ENCODE peak calls at places on chromosomes 4 and X, in seven cellular contexts. One of them, this sample, is unnamed.

GRCh38 chr4:184255361-184255760 is 37.7 kb upstream of the ENPP6 start:
- DNase-seq in cardiac fibroblast: no peak
- DNase-seq in GM12865: no peak
- DNase-seq in lower lobe of right lung: no peak
- DNase-seq in MCF 10A: no peak
- DNase-seq in IMR-90: no peak
- DNase-seq in lower leg skin: no peak
- DNase-seq in this sample: no peak

GRCh38 chr4:151743128-151743854 is 17.5 kb downstream of the GATB start:
- DNase-seq in lower leg skin: no peak
- DNase-seq in IMR-90: no peak
- DNase-seq in GM12865: peak
- DNase-seq in lower lobe of right lung: no peak
- DNase-seq in MCF 10A: no peak
- DNase-seq in cardiac fibroblast: no peak
- DNase-seq in this sample: no peak

GRCh38 chr4:44738615-44739014 is 12.3 kb upstream of the GNPDA2 start:
- DNase-seq in MCF 10A: peak
- DNase-seq in lower leg skin: no peak
- DNase-seq in GM12865: peak
- DNase-seq in cardiac fibroblast: peak
- DNase-seq in IMR-90: no peak
- DNase-seq in lower lobe of right lung: no peak
- DNase-seq in this sample: no peak

GRCh38 chrX:72041901-72042859 is 89.5 kb downstream of the RTL5 start:
- DNase-seq in lower leg skin: no peak
- DNase-seq in GM12865: no peak
- DNase-seq in IMR-90: peak
- DNase-seq in MCF 10A: no peak
- DNase-seq in cardiac fibroblast: no peak
- DNase-seq in lower lobe of right lung: no peak
- DNase-seq in this sample: no peak

GRCh38 chr4:132540797-132541196 is 608.3 kb upstream of the PCDH10 start:
- DNase-seq in IMR-90: no peak
- DNase-seq in GM12865: no peak
- DNase-seq in MCF 10A: peak
- DNase-seq in cardiac fibroblast: no peak
- DNase-seq in lower leg skin: no peak
- DNase-seq in lower lobe of right lung: no peak
- DNase-seq in this sample: no peak

GRCh38 chr4:87141428-87141827 is 79.0 kb downstream of the KLHL8 start:
- DNase-seq in MCF 10A: no peak
- DNase-seq in lower lobe of right lung: no peak
- DNase-seq in GM12865: no peak
- DNase-seq in cardiac fibroblast: no peak
- DNase-seq in lower leg skin: no peak
- DNase-seq in IMR-90: no peak
- DNase-seq in this sample: no peak

GRCh38 chrX:148979786-148980185 is 479.4 kb downstream of the AFF2 start:
- DNase-seq in lower leg skin: no peak
- DNase-seq in MCF 10A: no peak
- DNase-seq in cardiac fibroblast: no peak
- DNase-seq in IMR-90: no peak
- DNase-seq in GM12865: no peak
- DNase-seq in lower lobe of right lung: no peak
- DNase-seq in this sample: no peak

GRCh38 chr4:72358483-72358882 is 210.5 kb downstream of the ADAMTS3 start:
- DNase-seq in cardiac fibroblast: no peak
- DNase-seq in lower lobe of right lung: no peak
- DNase-seq in lower leg skin: no peak
- DNase-seq in MCF 10A: no peak
- DNase-seq in GM12865: no peak
- DNase-seq in IMR-90: no peak
- DNase-seq in this sample: no peak

GRCh38 chr4:33357121-33357520 is 2637.0 kb downstream of the PCDH7 start:
- DNase-seq in lower lobe of right lung: no peak
- DNase-seq in MCF 10A: peak
- DNase-seq in cardiac fibroblast: no peak
- DNase-seq in IMR-90: no peak
- DNase-seq in lower leg skin: no peak
- DNase-seq in GM12865: no peak
- DNase-seq in this sample: no peak

GRCh38 chr4:152943673-152944072 is 7.5 kb downstream of the FHDC1 start:
- DNase-seq in lower lobe of right lung: no peak
- DNase-seq in lower leg skin: no peak
- DNase-seq in GM12865: no peak
- DNase-seq in IMR-90: peak
- DNase-seq in cardiac fibroblast: peak
- DNase-seq in MCF 10A: no peak
- DNase-seq in this sample: no peak

GRCh38 chr4:85210353-85210752 is 243.9 kb upstream of the WDFY3 start:
- DNase-seq in GM12865: no peak
- DNase-seq in lower lobe of right lung: no peak
- DNase-seq in IMR-90: no peak
- DNase-seq in cardiac fibroblast: peak
- DNase-seq in lower leg skin: no peak
- DNase-seq in MCF 10A: peak
- DNase-seq in this sample: no peak

GRCh38 chr4:174283507-174284180 is at the start of the genes CEP44 and FBXO8:
- DNase-seq in GM12865: peak
- DNase-seq in IMR-90: peak
- DNase-seq in MCF 10A: peak
- DNase-seq in cardiac fibroblast: peak
- DNase-seq in lower leg skin: peak
- DNase-seq in lower lobe of right lung: peak
- DNase-seq in this sample: peak

GRCh38 chr4:166162327-166162726 is 289.3 kb downstream of the TLL1 start:
- DNase-seq in GM12865: no peak
- DNase-seq in lower lobe of right lung: no peak
- DNase-seq in IMR-90: no peak
- DNase-seq in lower leg skin: no peak
- DNase-seq in MCF 10A: no peak
- DNase-seq in cardiac fibroblast: no peak
- DNase-seq in this sample: no peak

GRCh38 chr4:153912296-153912695 is 123.4 kb upstream of the SFRP2 start:
- DNase-seq in cardiac fibroblast: no peak
- DNase-seq in MCF 10A: no peak
- DNase-seq in GM12865: no peak
- DNase-seq in lower lobe of right lung: no peak
- DNase-seq in lower leg skin: no peak
- DNase-seq in IMR-90: no peak
- DNase-seq in this sample: no peak

GRCh38 chrX:118418811-118419251 is 72.9 kb downstream of the WDR44 start:
- DNase-seq in cardiac fibroblast: no peak
- DNase-seq in MCF 10A: no peak
- DNase-seq in GM12865: no peak
- DNase-seq in IMR-90: no peak
- DNase-seq in lower leg skin: no peak
- DNase-seq in lower lobe of right lung: no peak
- DNase-seq in this sample: no peak

GRCh38 chrX:56343231-56343630 is 111.1 kb downstream of the KLF8 start:
- DNase-seq in IMR-90: no peak
- DNase-seq in lower lobe of right lung: no peak
- DNase-seq in lower leg skin: no peak
- DNase-seq in GM12865: no peak
- DNase-seq in cardiac fibroblast: no peak
- DNase-seq in MCF 10A: no peak
- DNase-seq in this sample: no peak

GRCh38 chr4:40710484-40711269 is 39.1 kb upstream of the NSUN7 start:
- DNase-seq in lower leg skin: no peak
- DNase-seq in lower lobe of right lung: no peak
- DNase-seq in MCF 10A: peak
- DNase-seq in cardiac fibroblast: peak
- DNase-seq in IMR-90: peak
- DNase-seq in GM12865: no peak
- DNase-seq in this sample: no peak

GRCh38 chrX:20269848-20270556 is 3.3 kb upstream of the RPS6KA3 start:
- DNase-seq in MCF 10A: no peak
- DNase-seq in lower lobe of right lung: no peak
- DNase-seq in cardiac fibroblast: no peak
- DNase-seq in IMR-90: no peak
- DNase-seq in lower leg skin: no peak
- DNase-seq in GM12865: no peak
- DNase-seq in this sample: no peak

GRCh38 chrX:37347420-37347819 is 1.7 kb upstream of the PRRG1 start:
- DNase-seq in GM12865: no peak
- DNase-seq in MCF 10A: peak
- DNase-seq in lower lobe of right lung: no peak
- DNase-seq in IMR-90: peak
- DNase-seq in cardiac fibroblast: peak
- DNase-seq in lower leg skin: no peak
- DNase-seq in this sample: no peak

GRCh38 chr4:101790521-101791188 is at the start of gene BANK1:
- DNase-seq in lower leg skin: peak
- DNase-seq in MCF 10A: no peak
- DNase-seq in lower lobe of right lung: peak
- DNase-seq in IMR-90: peak
- DNase-seq in GM12865: peak
- DNase-seq in cardiac fibroblast: peak
- DNase-seq in this sample: peak
- TF ChIP-seq CTCF in lower leg skin: no peak
- TF ChIP-seq CTCF in MCF 10A: no peak
- TF ChIP-seq CTCF in lower lobe of right lung: peak
- TF ChIP-seq CTCF in IMR-90: no peak
- TF ChIP-seq CTCF in GM12865: peak
- TF ChIP-seq CTCF in cardiac fibroblast: peak
- TF ChIP-seq CTCF in this sample: peak

GRCh38 chr4:20421586-20421985 is 169.9 kb downstream of the SLIT2 start:
- DNase-seq in cardiac fibroblast: peak
- DNase-seq in GM12865: no peak
- DNase-seq in lower lobe of right lung: no peak
- DNase-seq in IMR-90: peak
- DNase-seq in MCF 10A: no peak
- DNase-seq in lower leg skin: no peak
- DNase-seq in this sample: no peak

GRCh38 chr4:20420916-20421315 is 169.2 kb downstream of the SLIT2 start:
- DNase-seq in GM12865: no peak
- DNase-seq in IMR-90: no peak
- DNase-seq in MCF 10A: no peak
- DNase-seq in lower lobe of right lung: no peak
- DNase-seq in cardiac fibroblast: no peak
- DNase-seq in lower leg skin: no peak
- DNase-seq in this sample: no peak

GRCh38 chr4:20416800-20417199 is 165.1 kb downstream of the SLIT2 start:
- DNase-seq in lower lobe of right lung: no peak
- DNase-seq in lower leg skin: no peak
- DNase-seq in MCF 10A: no peak
- DNase-seq in cardiac fibroblast: no peak
- DNase-seq in IMR-90: no peak
- DNase-seq in GM12865: no peak
- DNase-seq in this sample: no peak

GRCh38 chr4:20422398-20422797 is 170.7 kb downstream of the SLIT2 start:
- DNase-seq in lower lobe of right lung: no peak
- DNase-seq in cardiac fibroblast: peak
- DNase-seq in GM12865: peak
- DNase-seq in MCF 10A: peak
- DNase-seq in lower leg skin: no peak
- DNase-seq in IMR-90: peak
- DNase-seq in this sample: no peak

DNA sequence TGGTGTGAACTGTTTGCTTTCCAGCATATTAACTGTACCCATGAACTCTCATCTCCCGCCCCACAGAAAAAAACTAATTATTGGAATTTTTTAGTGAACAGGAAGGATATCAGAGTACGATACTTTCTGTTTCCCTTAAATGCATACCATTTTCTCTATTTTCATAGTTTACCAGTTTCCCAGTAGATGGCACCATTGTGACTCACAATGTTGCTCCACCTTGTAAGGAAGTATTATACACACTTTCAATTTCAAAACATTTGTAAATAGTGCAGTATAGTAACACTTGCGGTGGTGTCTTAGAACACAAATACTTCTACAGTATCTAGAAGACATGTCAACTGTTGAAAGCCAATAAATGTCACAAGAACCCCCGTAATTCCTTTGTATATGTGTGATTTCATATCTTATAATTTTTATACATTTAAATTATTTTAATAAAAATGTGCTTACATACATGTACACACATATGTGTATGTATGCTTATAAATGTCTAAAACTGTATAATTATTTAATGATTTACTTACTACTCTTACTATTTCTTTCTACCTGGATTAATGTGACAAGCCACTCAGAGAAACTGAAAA is 167.3 kb downstream of the SLIT2 start:
- DNase-seq in MCF 10A: peak
- DNase-seq in lower leg skin: no peak
- DNase-seq in lower lobe of right lung: no peak
- DNase-seq in cardiac fibroblast: peak
- DNase-seq in GM12865: peak
- DNase-seq in IMR-90: peak
- DNase-seq in this sample: no peak
- TF ChIP-seq CTCF in MCF 10A: peak
- TF ChIP-seq CTCF in lower leg skin: no peak
- TF ChIP-seq CTCF in lower lobe of right lung: peak
- TF ChIP-seq CTCF in cardiac fibroblast: peak
- TF ChIP-seq CTCF in GM12865: peak
- TF ChIP-seq CTCF in IMR-90: peak
- TF ChIP-seq CTCF in this sample: no peak

GRCh38 chr4:62640296-62640695 is 1440.2 kb downstream of the ADGRL3 start:
- DNase-seq in lower leg skin: no peak
- DNase-seq in MCF 10A: peak
- DNase-seq in GM12865: no peak
- DNase-seq in IMR-90: no peak
- DNase-seq in lower lobe of right lung: no peak
- DNase-seq in cardiac fibroblast: no peak
- DNase-seq in this sample: no peak

GRCh38 chr4:62644372-62644771 is 1444.2 kb downstream of the ADGRL3 start:
- DNase-seq in lower leg skin: no peak
- DNase-seq in GM12865: peak
- DNase-seq in cardiac fibroblast: peak
- DNase-seq in IMR-90: no peak
- DNase-seq in MCF 10A: peak
- DNase-seq in lower lobe of right lung: no peak
- DNase-seq in this sample: no peak
- TF ChIP-seq CTCF in lower leg skin: no peak
- TF ChIP-seq CTCF in GM12865: no peak
- TF ChIP-seq CTCF in cardiac fibroblast: peak
- TF ChIP-seq CTCF in IMR-90: no peak
- TF ChIP-seq CTCF in MCF 10A: peak
- TF ChIP-seq CTCF in lower lobe of right lung: no peak
- TF ChIP-seq CTCF in this sample: no peak

DNA sequence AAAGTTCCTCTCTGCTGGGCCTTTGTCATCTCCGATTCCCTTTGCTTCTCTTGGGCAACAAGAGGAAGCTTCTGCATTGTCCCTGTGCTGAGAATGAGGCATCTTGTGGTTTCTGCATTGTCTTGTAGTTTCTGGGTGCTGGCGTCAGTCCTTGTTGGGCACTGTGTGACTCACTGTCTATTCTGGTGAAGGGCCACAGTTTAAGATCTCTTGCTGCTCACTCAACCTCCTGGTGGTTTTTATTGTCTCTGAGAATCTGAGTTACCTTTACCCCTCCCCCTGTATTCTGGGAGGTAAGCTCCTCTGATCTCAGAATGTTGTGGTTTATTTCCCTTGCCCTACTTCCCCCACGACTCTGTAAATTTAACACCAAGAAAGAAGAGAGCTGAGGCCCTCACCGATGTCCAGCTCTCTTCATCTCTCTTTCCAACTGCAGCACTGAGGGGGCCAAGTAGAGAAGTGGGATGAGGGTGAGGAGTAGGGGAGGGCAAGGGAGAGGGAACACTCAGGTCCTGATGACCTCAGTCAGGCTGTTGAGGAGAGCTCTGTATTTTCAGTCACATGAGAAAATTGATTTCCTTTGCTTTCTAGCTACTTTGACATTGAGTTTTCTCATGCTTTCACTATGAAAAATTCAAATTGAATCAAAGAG is 441.6 kb upstream of the PITX2 start:
- DNase-seq in IMR-90: peak
- DNase-seq in lower leg skin: no peak
- DNase-seq in lower lobe of right lung: no peak
- DNase-seq in GM12865: peak
- DNase-seq in MCF 10A: peak
- DNase-seq in cardiac fibroblast: peak
- DNase-seq in this sample: no peak
- TF ChIP-seq CTCF in IMR-90: no peak
- TF ChIP-seq CTCF in lower leg skin: no peak
- TF ChIP-seq CTCF in lower lobe of right lung: no peak
- TF ChIP-seq CTCF in GM12865: no peak
- TF ChIP-seq CTCF in MCF 10A: no peak
- TF ChIP-seq CTCF in cardiac fibroblast: no peak
- TF ChIP-seq CTCF in this sample: no peak

This sample was measured in activated B cell treated with CpG ODN at 0.5 μM for 24 hours.